ENCODE peak calls at places on chromosomes 16 and 17, in eight cellular contexts. S, X, U, R, E, G, N and W are unnamed samples.

GRCh38 chr17:72117748-72118587 is 2.9 kb upstream of the SOX9 start:
- DNase-seq in S (peak), X (no peak), U (no peak), R (no peak), E (no peak), G (no peak), N (no peak), W (no peak)

GRCh38 chr16:9042943-9043680 is 48.3 kb upstream of the HAPSTR1 start:
- DNase-seq in S (no peak), X (no peak), U (peak), R (no peak), E (no peak), G (no peak), N (no peak), W (no peak)

GRCh38 chr17:56478836-56479447 is 114.6 kb upstream of the NOG start:
- DNase-seq in S (peak), X (no peak), U (no peak), R (no peak), E (no peak), G (no peak), N (peak), W (no peak)

GRCh38 chr16:30567160-30567990 is 4.1 kb downstream of the ZNF688 start:
- DNase-seq in S (no peak), X (no peak), U (no peak), R (no peak), E (no peak), G (peak), N (no peak), W (no peak)

GRCh38 chr17:17186051-17186450 is 20.1 kb downstream of the PLD6 start:
- DNase-seq in S (no peak), X (no peak), U (no peak), R (peak), E (no peak), G (peak), N (no peak), W (no peak)

GRCh38 chr17:55492951-55493350 is 18.3 kb downstream of the SMIM36 start:
- DNase-seq in S (peak), X (no peak), U (no peak), R (no peak), E (no peak), G (no peak), N (no peak), W (no peak)

GRCh38 chr17:72362466-72363335 is 241.9 kb downstream of the SOX9 start:
- DNase-seq in S (no peak), X (no peak), U (no peak), R (no peak), E (no peak), G (no peak), N (peak), W (no peak)

GRCh38 chr17:39073916-39074315 is 77.5 kb downstream of the PLXDC1 start:
- DNase-seq in S (no peak), X (no peak), U (no peak), R (no peak), E (no peak), G (no peak), N (no peak), W (no peak)

GRCh38 chr16:20849587-20850390 is 43.5 kb downstream of the REXO5 start:
- DNase-seq in S (peak), X (peak), U (no peak), R (peak), E (peak), G (peak), N (peak), W (no peak)

GRCh38 chr16:9384141-9384540 is 292.7 kb downstream of the HAPSTR1 start:
- DNase-seq in S (no peak), X (no peak), U (no peak), R (no peak), E (no peak), G (no peak), N (no peak), W (no peak)

GRCh38 chr17:4162775-4163498 is 19.9 kb downstream of the CYB5D2 start:
- DNase-seq in S (no peak), X (no peak), U (no peak), R (no peak), E (no peak), G (no peak), N (no peak), W (no peak)

GRCh38 chr17:41404024-41404651 is 6.7 kb upstream of the KRT31 start:
- DNase-seq in S (no peak), X (no peak), U (peak), R (no peak), E (no peak), G (peak), N (peak), W (no peak)

GRCh38 chr17:44990994-44991393 is 22.9 kb upstream of the C1QL1 start:
- DNase-seq in S (no peak), X (no peak), U (no peak), R (no peak), E (no peak), G (no peak), N (no peak), W (no peak)

GRCh38 chr16:67885976-67886375 is 1.3 kb downstream of the NRN1L start:
- DNase-seq in S (no peak), X (no peak), U (no peak), R (no peak), E (no peak), G (no peak), N (no peak), W (no peak)

GRCh38 chr17:39169518-39169917 is 3.6 kb upstream of the ARL5C start:
- DNase-seq in S (no peak), X (no peak), U (no peak), R (no peak), E (no peak), G (no peak), N (no peak), W (no peak)